ENCODE peak calls at places on chromosomes 6 and 20, in six cellular contexts. One of them, this sample, is unnamed.

GRCh38 chr20:24153101-24154040 is 164.8 kb upstream of the GGTLC1 start:
- DNase-seq in transverse colon: no peak
- DNase-seq in stomach: no peak
- DNase-seq in A549: no peak
- DNase-seq in IMR-90: no peak
- DNase-seq in prostate gland: no peak
- DNase-seq in this sample: peak

GRCh38 chr20:34220581-34220980 is 20.6 kb upstream of the ASIP start:
- DNase-seq in transverse colon: no peak
- DNase-seq in stomach: no peak
- DNase-seq in A549: no peak
- DNase-seq in IMR-90: peak
- DNase-seq in prostate gland: no peak
- DNase-seq in this sample: peak

GRCh38 chr20:24754691-24755090 is 194.4 kb upstream of the CST7 start:
- DNase-seq in transverse colon: no peak
- DNase-seq in stomach: peak
- DNase-seq in A549: no peak
- DNase-seq in IMR-90: no peak
- DNase-seq in prostate gland: no peak
- DNase-seq in this sample: no peak

GRCh38 chr6:195861-196360 is 96.4 kb upstream of the DUSP22 start:
- DNase-seq in transverse colon: no peak
- DNase-seq in stomach: no peak
- DNase-seq in A549: no peak
- DNase-seq in IMR-90: peak
- DNase-seq in prostate gland: no peak
- DNase-seq in this sample: no peak

GRCh38 chr6:97865612-97866011 is 582.6 kb upstream of the MMS22L start:
- DNase-seq in transverse colon: no peak
- DNase-seq in stomach: no peak
- DNase-seq in A549: no peak
- DNase-seq in IMR-90: no peak
- DNase-seq in prostate gland: no peak
- DNase-seq in this sample: no peak

GRCh38 chr20:19786311-19786710 is 28.3 kb downstream of the RIN2 start:
- DNase-seq in transverse colon: peak
- DNase-seq in stomach: no peak
- DNase-seq in A549: no peak
- DNase-seq in IMR-90: peak
- DNase-seq in prostate gland: no peak
- DNase-seq in this sample: no peak

GRCh38 chr6:41200901-41201783 is at the start of gene TREML2:
- DNase-seq in transverse colon: peak
- DNase-seq in stomach: no peak
- DNase-seq in A549: no peak
- DNase-seq in IMR-90: no peak
- DNase-seq in prostate gland: no peak
- DNase-seq in this sample: peak

GRCh38 chr20:58880441-58880840 is 27.9 kb downstream of the GNAS start:
- DNase-seq in transverse colon: no peak
- DNase-seq in stomach: no peak
- DNase-seq in A549: no peak
- DNase-seq in IMR-90: no peak
- DNase-seq in prostate gland: no peak
- DNase-seq in this sample: no peak

GRCh38 chr20:10788877-10789276 is 115.1 kb upstream of the JAG1 start:
- DNase-seq in transverse colon: no peak
- DNase-seq in stomach: no peak
- DNase-seq in A549: no peak
- DNase-seq in IMR-90: no peak
- DNase-seq in prostate gland: no peak
- DNase-seq in this sample: peak

GRCh38 chr6:136538836-136539235 is 11.4 kb downstream of the MAP7 start:
- DNase-seq in transverse colon: no peak
- DNase-seq in stomach: no peak
- DNase-seq in A549: no peak
- DNase-seq in IMR-90: no peak
- DNase-seq in prostate gland: no peak
- DNase-seq in this sample: no peak

GRCh38 chr6:34391023-34391485 is 1.4 kb downstream of the NUDT3 start:
- DNase-seq in transverse colon: peak
- DNase-seq in stomach: no peak
- DNase-seq in A549: peak
- DNase-seq in IMR-90: peak
- DNase-seq in prostate gland: peak
- DNase-seq in this sample: no peak

GRCh38 chr20:5073154-5074049 is 46.4 kb downstream of the PCNA start:
- DNase-seq in transverse colon: peak
- DNase-seq in stomach: peak
- DNase-seq in A549: peak
- DNase-seq in IMR-90: peak
- DNase-seq in prostate gland: peak
- DNase-seq in this sample: no peak

GRCh38 chr6:149031545-149032317 is 284.9 kb downstream of the UST start:
- DNase-seq in transverse colon: peak
- DNase-seq in stomach: no peak
- DNase-seq in A549: peak
- DNase-seq in IMR-90: peak
- DNase-seq in prostate gland: no peak
- DNase-seq in this sample: peak
- H3K4me3 ChIP-seq in transverse colon: no peak
- H3K4me3 ChIP-seq in stomach: no peak
- H3K4me3 ChIP-seq in A549: peak
- H3K4me3 ChIP-seq in IMR-90: no peak
- H3K4me3 ChIP-seq in prostate gland: no peak
- H3K4me3 ChIP-seq in this sample: no peak

DNA sequence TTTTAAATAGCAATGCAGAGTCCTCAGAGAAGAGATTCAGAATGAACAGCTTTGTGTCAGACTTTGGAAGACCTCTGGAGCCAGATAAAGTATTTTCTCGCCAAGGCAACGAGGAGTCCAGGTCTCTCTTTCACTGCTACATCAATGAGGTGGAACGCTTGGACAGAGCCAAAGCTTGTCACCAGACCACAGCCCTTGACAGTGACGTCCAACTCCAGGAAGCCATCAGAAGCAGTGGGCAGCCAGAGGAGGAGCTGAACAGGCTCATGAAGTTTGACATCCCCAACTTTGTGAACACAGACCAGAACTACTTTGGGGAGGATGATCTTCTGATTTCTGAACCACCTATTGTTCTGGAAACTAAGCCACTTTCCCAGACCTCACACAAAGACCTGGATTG is 55.5 kb downstream of the MRAP2 start:
- DNase-seq in transverse colon: no peak
- DNase-seq in stomach: no peak
- DNase-seq in A549: no peak
- DNase-seq in IMR-90: no peak
- DNase-seq in prostate gland: no peak
- DNase-seq in this sample: no peak
- TF ChIP-seq POLR2A in transverse colon: no peak
- TF ChIP-seq POLR2A in stomach: no peak
- TF ChIP-seq POLR2A in A549: no peak
- TF ChIP-seq POLR2A in IMR-90: no peak
- TF ChIP-seq POLR2A in prostate gland: no peak
- TF ChIP-seq POLR2A in this sample: no peak

GRCh38 chr6:30883476-30883742 is 910 bp upstream of the DDR1 start:
- DNase-seq in transverse colon: no peak
- DNase-seq in stomach: no peak
- DNase-seq in A549: no peak
- DNase-seq in IMR-90: no peak
- DNase-seq in prostate gland: no peak
- DNase-seq in this sample: no peak
- H3K4me3 ChIP-seq in transverse colon: peak
- H3K4me3 ChIP-seq in stomach: peak
- H3K4me3 ChIP-seq in A549: peak
- H3K4me3 ChIP-seq in IMR-90: no peak
- H3K4me3 ChIP-seq in prostate gland: peak
- H3K4me3 ChIP-seq in this sample: no peak

DNA sequence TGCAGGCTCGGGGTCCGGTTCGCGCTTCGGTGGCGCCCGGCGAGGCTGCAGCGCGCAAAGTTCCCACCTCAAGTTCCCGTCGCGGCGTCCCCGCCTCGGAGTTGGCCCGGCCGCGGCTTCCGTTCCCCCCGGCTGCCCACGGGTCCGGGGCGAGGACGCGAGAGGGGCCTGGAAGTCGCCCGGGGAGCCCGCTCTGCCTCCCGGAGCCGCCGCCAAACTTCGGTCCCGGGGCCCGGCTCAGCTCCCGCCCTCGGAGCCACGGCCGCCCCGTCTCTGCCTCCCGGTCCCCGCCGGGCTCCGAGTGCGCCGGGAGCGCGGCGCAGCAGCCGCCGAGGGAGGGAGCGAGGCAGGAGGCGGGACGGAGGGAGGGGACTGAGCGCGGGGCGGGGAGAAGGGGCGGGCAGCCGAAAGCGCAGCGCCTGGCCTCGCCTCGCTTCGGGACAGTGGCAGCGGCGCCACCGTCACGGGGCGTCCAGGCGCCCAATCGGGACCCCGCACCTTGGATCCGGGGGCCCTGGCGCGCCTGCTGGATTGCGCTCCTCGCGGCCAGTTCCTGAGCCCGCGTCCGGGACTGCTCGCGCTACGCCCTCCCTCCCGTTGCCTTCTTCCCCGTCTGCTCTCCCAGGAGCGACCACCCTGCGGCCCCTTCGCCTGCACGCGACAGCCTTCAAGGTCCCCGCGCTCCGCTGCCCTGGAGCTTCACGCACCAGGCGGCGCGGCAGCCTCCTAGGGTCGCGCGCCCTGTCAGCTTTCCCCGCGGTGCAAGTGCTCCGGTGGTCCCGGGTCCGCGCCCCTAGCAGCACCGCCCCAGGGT is at the start of gene KCNG1:
- DNase-seq in transverse colon: peak
- DNase-seq in stomach: peak
- DNase-seq in A549: peak
- DNase-seq in IMR-90: peak
- DNase-seq in prostate gland: peak
- DNase-seq in this sample: no peak
- TF ChIP-seq POLR2A in transverse colon: no peak
- TF ChIP-seq POLR2A in stomach: no peak
- TF ChIP-seq POLR2A in A549: peak
- TF ChIP-seq POLR2A in IMR-90: peak
- TF ChIP-seq POLR2A in prostate gland: peak
- TF ChIP-seq POLR2A in this sample: no peak

DNA sequence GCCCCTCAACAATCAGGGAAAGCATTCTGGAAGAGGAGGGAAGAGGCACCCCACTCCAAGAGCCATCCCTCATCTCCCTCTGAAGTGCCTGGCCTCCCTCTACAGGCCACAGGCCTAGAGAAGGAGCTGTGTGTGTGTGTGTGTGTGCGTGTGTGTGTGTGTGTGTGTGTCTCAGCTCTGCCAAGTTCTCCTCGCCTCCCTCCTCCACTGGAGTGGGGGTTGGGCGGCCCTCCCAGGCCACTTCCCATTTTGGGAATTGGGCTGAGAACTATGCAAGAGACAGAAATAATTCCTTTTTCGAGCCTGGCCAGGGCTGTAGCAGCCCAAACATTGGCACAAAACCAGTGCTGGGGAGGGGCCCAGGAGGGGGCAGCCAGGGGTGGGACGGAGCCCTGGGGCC is 35.7 kb downstream of the KCNB1 start:
- DNase-seq in transverse colon: peak
- DNase-seq in stomach: peak
- DNase-seq in A549: no peak
- DNase-seq in IMR-90: no peak
- DNase-seq in prostate gland: peak
- DNase-seq in this sample: peak
- H3K4me3 ChIP-seq in transverse colon: no peak
- H3K4me3 ChIP-seq in stomach: no peak
- H3K4me3 ChIP-seq in A549: no peak
- H3K4me3 ChIP-seq in IMR-90: no peak
- H3K4me3 ChIP-seq in prostate gland: no peak
- H3K4me3 ChIP-seq in this sample: peak

DNA sequence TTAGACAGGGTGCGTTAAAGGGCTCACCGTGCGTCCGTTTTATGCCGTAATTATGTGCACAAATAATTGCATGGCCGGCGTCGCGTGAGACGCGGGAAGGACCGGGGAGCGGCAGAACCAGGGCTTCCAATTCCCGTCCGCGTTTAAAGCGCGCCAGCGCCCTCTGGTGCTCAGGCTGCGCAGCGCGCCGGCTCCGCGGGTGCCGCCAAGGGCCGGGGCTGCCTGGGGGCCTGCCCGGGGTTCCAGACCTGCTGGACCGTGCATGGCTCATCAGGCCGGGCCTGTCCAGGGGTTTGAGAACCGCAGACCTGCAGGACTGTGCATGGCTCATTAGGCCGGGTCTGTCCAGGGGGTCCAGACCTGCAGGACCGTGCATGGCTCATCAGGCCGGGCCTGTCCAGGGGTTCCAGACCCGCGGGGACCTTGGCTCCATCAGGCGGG is 369.0 kb downstream of the THBS2 start:
- DNase-seq in transverse colon: peak
- DNase-seq in stomach: peak
- DNase-seq in A549: peak
- DNase-seq in IMR-90: peak
- DNase-seq in prostate gland: peak
- DNase-seq in this sample: no peak
- TF ChIP-seq POLR2A in transverse colon: no peak
- TF ChIP-seq POLR2A in stomach: no peak
- TF ChIP-seq POLR2A in A549: no peak
- TF ChIP-seq POLR2A in IMR-90: no peak
- TF ChIP-seq POLR2A in prostate gland: no peak
- TF ChIP-seq POLR2A in this sample: no peak